ENCODE peak calls at places on chromosomes 4 and X, in eight cellular contexts. A is brain microvascular endothelial cell, S is uterus, N is fibroblast of lung, K is tibial nerve, M is adrenal gland, O is lower leg skin, F is mesothelial cell of epicardium. Q is an unnamed sample.

GRCh38 chr4:87679449-87680169 is 29.5 kb downstream of the DMP1 start:
- DNase-seq in K (no peak), A (peak), S (peak), F (peak), M (peak), N (peak), O (no peak), Q (no peak)

GRCh38 chr4:101818362-101818761 is 27.8 kb downstream of the BANK1 start:
- DNase-seq in N (no peak), A (peak), O (no peak), M (no peak), K (no peak), F (no peak), S (no peak), Q (no peak)

GRCh38 chr4:16111533-16111932 is 27.7 kb upstream of the PROM1 start:
- DNase-seq in K (no peak), S (no peak), A (no peak), O (no peak), M (no peak), N (no peak), F (no peak), Q (no peak)

GRCh38 chr4:184288451-184289178 is 70.9 kb upstream of the ENPP6 start:
- DNase-seq in S (no peak), O (no peak), M (no peak), A (no peak), K (no peak), F (no peak), N (no peak), Q (no peak)

GRCh38 chrX:13478740-13479451 is 90.5 kb upstream of the EGFL6 start:
- DNase-seq in N (no peak), S (no peak), F (no peak), K (no peak), O (no peak), A (no peak), M (no peak), Q (no peak)

GRCh38 chr4:3756343-3757059 is 9.7 kb upstream of the ADRA2C start:
- DNase-seq in N (no peak), F (no peak), M (no peak), S (no peak), A (no peak), K (no peak), O (no peak), Q (no peak)

GRCh38 chr4:148845609-148846008 is 403.4 kb upstream of the NR3C2 start:
- DNase-seq in F (no peak), N (no peak), A (no peak), O (no peak), K (no peak), S (no peak), M (no peak), Q (no peak)

GRCh38 chrX:17521871-17522693 is 147.1 kb downstream of the NHS start:
- DNase-seq in S (peak), K (no peak), A (peak), M (no peak), O (no peak), N (peak), F (no peak), Q (no peak)

GRCh38 chrX:46328133-46328532 is 217.1 kb downstream of the ZNF674 start:
- DNase-seq in O (no peak), F (no peak), N (no peak), A (no peak), S (no peak), M (no peak), K (no peak), Q (no peak)

GRCh38 chr4:110139106-110139505 is 59.3 kb downstream of the ELOVL6 start:
- DNase-seq in F (no peak), M (no peak), N (no peak), O (no peak), K (no peak), S (no peak), A (no peak), Q (no peak)

GRCh38 chr4:121943941-121944340 is 7.9 kb downstream of the TRPC3 start:
- DNase-seq in K (no peak), M (no peak), A (no peak), O (no peak), S (no peak), F (no peak), N (no peak), Q (no peak)

GRCh38 chrX:48918644-48919340 is at the start of gene PIM2:
- DNase-seq in K (peak), A (peak), N (peak), M (peak), S (peak), F (peak), O (peak), Q (peak)

GRCh38 chr4:38400946-38401345 is 263.1 kb upstream of the KLF3 start:
- DNase-seq in O (no peak), A (peak), K (no peak), N (no peak), S (no peak), F (no peak), M (no peak), Q (no peak)

GRCh38 chrX:8981742-8982141 is 52.2 kb downstream of the FAM9B start:
- DNase-seq in O (no peak), S (no peak), F (no peak), A (no peak), N (no peak), M (no peak), K (no peak), Q (no peak)

GRCh38 chrX:139158256-139158655 is 372.3 kb upstream of the F9 start:
- DNase-seq in A (no peak), M (no peak), S (no peak), N (no peak), K (no peak), O (no peak), F (no peak), Q (no peak)

GRCh38 chr4:147793973-147794690 is 62.2 kb downstream of the ARHGAP10 start:
- DNase-seq in O (no peak), F (no peak), N (no peak), S (no peak), A (no peak), K (no peak), M (no peak), Q (no peak)

GRCh38 chrX:49204709-49205108 is 4.7 kb upstream of the SYP start:
- DNase-seq in O (no peak), N (no peak), M (no peak), K (no peak), A (no peak), S (no peak), F (no peak), Q (no peak)

GRCh38 chrX:153381684-153382532 is 19.2 kb downstream of the PNMA6E start:
- DNase-seq in A (peak), K (no peak), O (no peak), S (peak), F (peak), N (peak), M (peak), Q (peak)

GRCh38 chr4:77040265-77040664 is 35.5 kb downstream of the CCNI start:
- DNase-seq in F (no peak), S (no peak), N (peak), A (peak), M (no peak), K (no peak), O (no peak), Q (no peak)

GRCh38 chrX:21374163-21374993 is at the start of gene CNKSR2:
- DNase-seq in S (peak), M (peak), O (no peak), N (peak), A (peak), K (peak), F (peak), Q (no peak)

GRCh38 chrX:21376636-21377035 is 2.4 kb downstream of the CNKSR2 start:
- DNase-seq in M (no peak), F (no peak), A (no peak), K (no peak), S (no peak), O (no peak), N (no peak), Q (no peak)

GRCh38 chrX:21373637-21374162 is 518 bp upstream of the CNKSR2 start:
- DNase-seq in K (no peak), N (no peak), A (no peak), S (no peak), O (no peak), F (no peak), M (no peak), Q (peak)

GRCh38 chrX:21374994-21375794 is 976 bp downstream of the CNKSR2 start:
- DNase-seq in F (peak), K (no peak), M (no peak), O (no peak), N (no peak), S (no peak), A (no peak), Q (no peak)

DNA sequence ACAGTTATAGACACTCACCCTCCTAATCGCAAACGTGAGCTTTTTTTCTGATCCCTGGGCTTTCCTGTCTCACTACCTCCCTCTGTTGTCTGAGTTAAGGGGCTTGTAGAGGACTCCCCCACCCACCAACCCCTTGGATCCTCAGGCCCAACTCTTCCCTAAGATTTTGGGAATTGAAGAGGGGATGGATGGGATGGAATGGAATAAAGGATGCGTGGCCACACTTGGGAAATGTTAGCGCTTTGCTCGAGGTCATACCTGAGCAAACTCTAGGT is 1.5 kb downstream of the CNKSR2 start:
- DNase-seq in A (no peak), S (no peak), O (no peak), F (no peak), N (no peak), M (no peak), K (no peak), Q (no peak)
- TF ChIP-seq CTCF in A (peak), S (no peak), O (no peak), F (no peak), N (peak), M (no peak), K (no peak), Q (peak)

GRCh38 chrX:44202596-44202995 is 140.9 kb downstream of the EFHC2 start:
- DNase-seq in O (no peak), A (no peak), M (no peak), N (no peak), F (no peak), K (no peak), S (no peak), Q (no peak)

DNA sequence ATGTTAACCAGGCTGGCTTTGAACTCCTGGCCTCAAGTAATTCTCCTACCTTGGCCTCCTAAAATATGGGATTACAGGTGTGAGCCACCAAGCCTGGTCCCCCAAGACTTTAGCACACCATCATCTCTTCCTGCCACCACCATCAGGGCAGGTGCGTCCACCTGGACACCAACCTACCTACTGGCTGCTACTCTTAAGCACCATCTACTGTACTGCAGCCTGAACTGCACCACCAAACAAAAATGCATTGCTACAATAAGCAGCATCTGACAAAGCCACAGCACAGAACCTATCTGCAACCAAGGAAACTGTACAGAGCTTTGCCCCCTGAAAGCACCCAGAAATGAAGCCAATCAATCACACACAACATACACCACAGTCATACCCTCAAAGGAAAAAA is 139.7 kb downstream of the EFHC2 start:
- DNase-seq in A (no peak), F (no peak), S (no peak), O (no peak), N (no peak), M (no peak), K (no peak), Q (no peak)
- TF ChIP-seq CTCF in A (no peak), F (no peak), S (no peak), O (no peak), N (no peak), M (no peak), K (no peak), Q (no peak)

GRCh38 chr4:2186865-2187172 is 55.1 kb downstream of the HAUS3 start:
- DNase-seq in F (no peak), A (no peak), N (no peak), S (no peak), M (no peak), K (no peak), O (no peak), Q (no peak)

GRCh38 chr4:2183394-2183793 is 58.5 kb downstream of the HAUS3 start:
- DNase-seq in O (no peak), S (no peak), F (no peak), K (no peak), N (peak), M (no peak), A (no peak), Q (no peak)

GRCh38 chr4:2182981-2183380 is 58.9 kb downstream of the HAUS3 start:
- DNase-seq in O (no peak), K (no peak), M (no peak), N (peak), S (no peak), F (no peak), A (no peak), Q (no peak)

GRCh38 chr4:2180410-2180809 is 61.5 kb downstream of the HAUS3 start:
- DNase-seq in S (no peak), K (no peak), M (no peak), A (no peak), N (no peak), O (no peak), F (no peak), Q (no peak)

GRCh38 chr4:2186133-2186864 is 55.6 kb downstream of the HAUS3 start:
- DNase-seq in N (peak), F (no peak), A (no peak), M (no peak), O (no peak), K (no peak), S (no peak), Q (no peak)
- TF ChIP-seq CTCF in N (peak), F (no peak), A (peak), M (no peak), O (no peak), K (no peak), S (no peak), Q (peak)

DNA sequence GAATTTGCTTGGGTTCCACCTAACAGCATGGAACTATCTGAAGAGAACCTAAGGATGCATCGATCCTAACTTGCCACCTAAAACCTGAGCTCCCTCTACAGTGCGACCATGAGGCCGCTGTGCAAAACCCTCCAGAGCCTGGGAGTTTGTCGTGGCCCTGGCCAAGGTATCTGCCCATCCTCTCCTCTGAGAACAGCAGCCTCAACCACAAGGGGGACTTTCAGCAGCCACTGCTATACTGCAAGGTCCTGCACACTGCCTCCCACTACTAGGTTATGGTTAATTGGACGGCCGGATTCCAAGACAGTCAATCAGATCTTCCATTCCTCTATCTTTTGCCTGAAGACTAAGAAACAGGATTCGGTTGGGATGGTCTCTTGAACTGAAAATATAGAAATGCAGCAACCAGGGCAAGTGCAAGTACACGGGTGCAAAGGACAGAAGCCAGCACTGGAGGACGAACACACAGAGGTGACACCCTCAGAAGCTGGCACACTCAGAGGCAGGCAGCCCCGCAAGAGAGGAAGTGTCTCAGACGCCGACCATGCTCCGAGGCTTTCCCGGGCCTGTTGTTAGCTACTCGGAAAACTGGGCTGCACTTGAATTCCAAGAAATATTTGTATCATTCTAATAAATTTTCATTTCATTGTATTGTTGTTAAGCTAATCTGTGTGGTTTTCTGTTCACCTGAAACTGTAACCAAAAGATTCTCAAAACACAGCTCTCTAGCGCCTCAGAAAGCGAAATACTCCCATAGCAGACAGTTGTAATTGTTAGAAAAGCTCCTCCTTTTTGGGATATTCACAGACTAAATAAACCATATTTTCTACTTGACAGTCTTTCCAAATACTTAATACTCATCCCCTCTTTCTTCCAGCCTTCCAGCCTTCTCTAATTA is 63.3 kb downstream of the AFAP1 start:
- DNase-seq in A (peak), O (no peak), M (no peak), S (no peak), N (peak), F (no peak), K (no peak), Q (no peak)
- TF ChIP-seq CTCF in A (peak), O (no peak), M (no peak), S (no peak), N (peak), F (no peak), K (no peak), Q (peak)

GRCh38 chrX:53244610-53245009 is 19.6 kb upstream of the KDM5C start:
- DNase-seq in S (no peak), A (no peak), O (no peak), K (no peak), N (no peak), M (no peak), F (no peak), Q (no peak)
- TF ChIP-seq CTCF in S (no peak), A (peak), O (no peak), K (no peak), N (peak), M (peak), F (peak), Q (peak)